ENCODE peak calls at places on chromosomes 6 and 20, in seven cellular contexts. H, I, R, A, L, U and B are unnamed samples.

GRCh38 chr6:88208736-88209135 is 42.6 kb upstream of the CNR1 start:
- DNase-seq in H (no peak), I (no peak), R (peak; percentile 11), A (no peak), L (no peak), U (no peak), B (no peak)

GRCh38 chr6:83424392-83425018 is 6.3 kb downstream of the ME1 start:
- DNase-seq in H (no peak), I (no peak), R (no peak), A (no peak), L (no peak), U (no peak), B (no peak)

GRCh38 chr6:49366539-49366938 is 96.5 kb downstream of the MMUT start:
- DNase-seq in H (no peak), I (no peak), R (no peak), A (no peak), L (no peak), U (no peak), B (no peak)

GRCh38 chr20:20410678-20411077 is 42.8 kb downstream of the INSM1 start:
- DNase-seq in H (no peak), I (peak; percentile 14), R (no peak), A (no peak), L (peak; percentile 52), U (no peak), B (no peak)

GRCh38 chr20:7302256-7302655 is 534.8 kb downstream of the BMP2 start:
- DNase-seq in H (no peak), I (no peak), R (no peak), A (no peak), L (no peak), U (no peak), B (no peak)

GRCh38 chr20:59217794-59218193 is 54.2 kb downstream of the ZNF831 start:
- DNase-seq in H (no peak), I (no peak), R (no peak), A (no peak), L (no peak), U (no peak), B (no peak)

GRCh38 chr20:38809942-38810341 is 4.4 kb downstream of the PPP1R16B start:
- DNase-seq in H (no peak), I (no peak), R (no peak), A (no peak), L (no peak), U (no peak), B (no peak)

GRCh38 chr20:11051146-11051545 is 377.3 kb upstream of the JAG1 start:
- DNase-seq in H (no peak), I (no peak), R (no peak), A (no peak), L (no peak), U (no peak), B (no peak)

GRCh38 chr6:19812512-19813119 is 24.6 kb upstream of the ID4 start:
- DNase-seq in H (no peak), I (peak; percentile 39), R (peak; percentile 61), A (no peak), L (peak; percentile 31), U (peak; percentile 13), B (no peak)

GRCh38 chr6:112148103-112148502 is 60.7 kb downstream of the FAM229B start:
- DNase-seq in H (no peak), I (no peak), R (no peak), A (no peak), L (no peak), U (no peak), B (no peak)

GRCh38 chr20:49938173-49939163 is 2.3 kb downstream of the RNF114 start:
- DNase-seq in H (no peak), I (peak; percentile 55), R (peak; percentile 79), A (no peak), L (no peak), U (no peak), B (no peak)

GRCh38 chr20:37789408-37789807 is 95.6 kb downstream of the CTNNBL1 start:
- DNase-seq in H (no peak), I (no peak), R (no peak), A (no peak), L (no peak), U (no peak), B (no peak)

GRCh38 chr20:30486103-30486478 is 771.4 kb upstream of the DEFB115 start:
- DNase-seq in H (peak; percentile 50), I (peak; percentile 7), R (no peak), A (no peak), L (peak; percentile 1), U (no peak), B (no peak)

GRCh38 chr6:111823831-111824607 is 49.2 kb downstream of the FYN start:
- DNase-seq in H (no peak), I (peak; percentile 81), R (peak; percentile 77), A (no peak), L (no peak), U (no peak), B (no peak)

GRCh38 chr20:47768016-47768953 is 17.0 kb downstream of the SULF2 start:
- DNase-seq in H (no peak), I (peak; percentile 33), R (no peak), A (no peak), L (no peak), U (no peak), B (no peak)

GRCh38 chr6:39804666-39805065 is 12.5 kb downstream of the DAAM2 start:
- DNase-seq in H (peak; percentile 53), I (peak; percentile 90), R (peak; percentile 88), A (no peak), L (no peak), U (no peak), B (peak; percentile 37)

GRCh38 chr6:93416575-93417420 is 2.6 kb downstream of the EPHA7 start:
- DNase-seq in H (no peak), I (peak; percentile 6), R (no peak), A (peak; percentile 18), L (peak; percentile 43), U (no peak), B (no peak)

GRCh38 chr6:156974897-156975296 is 197.7 kb downstream of the ARID1B start:
- DNase-seq in H (no peak), I (no peak), R (no peak), A (no peak), L (no peak), U (no peak), B (no peak)

GRCh38 chr6:96236471-96236870 is 220.7 kb downstream of the FUT9 start:
- DNase-seq in H (no peak), I (peak; percentile 87), R (no peak), A (no peak), L (no peak), U (no peak), B (no peak)

GRCh38 chr6:160426146-160426545 is 78.0 kb downstream of the SLC22A3 start:
- DNase-seq in H (no peak), I (peak; percentile 61), R (peak; percentile 11), A (no peak), L (no peak), U (no peak), B (no peak)

GRCh38 chr6:25934735-25935313 is 4.3 kb upstream of the SLC17A2 start:
- DNase-seq in H (no peak), I (no peak), R (peak; percentile 51), A (no peak), L (no peak), U (no peak), B (no peak)

GRCh38 chr20:43825635-43826034 is 89.0 kb upstream of the TOX2 start:
- DNase-seq in H (no peak), I (no peak), R (no peak), A (no peak), L (no peak), U (no peak), B (no peak)

GRCh38 chr6:160967833-160968232 is 23.7 kb upstream of the MAP3K4 start:
- DNase-seq in H (no peak), I (no peak), R (no peak), A (no peak), L (no peak), U (no peak), B (no peak)

GRCh38 chr6:1667012-1667804 is 57.5 kb downstream of the FOXC1 start:
- DNase-seq in H (no peak), I (peak; percentile 10), R (peak; percentile 27), A (no peak), L (no peak), U (no peak), B (no peak)

GRCh38 chr6:158366363-158366762 is 54.1 kb downstream of the TULP4 start:
- DNase-seq in H (no peak), I (no peak), R (no peak), A (no peak), L (no peak), U (no peak), B (no peak)

GRCh38 chr6:85364354-85364753 is 85.5 kb upstream of the NT5E start:
- DNase-seq in H (no peak), I (peak; percentile 62), R (peak; percentile 85), A (no peak), L (no peak), U (peak; percentile 18), B (peak; percentile 56)

GRCh38 chr6:33324139-33324538 is 6.6 kb upstream of the ZBTB22 start:
- DNase-seq in H (no peak), I (no peak), R (no peak), A (no peak), L (no peak), U (peak; percentile 28), B (no peak)

GRCh38 chr20:56431451-56431850 is 19.4 kb downstream of the CASS4 start:
- DNase-seq in H (no peak), I (no peak), R (no peak), A (no peak), L (no peak), U (no peak), B (no peak)

GRCh38 chr20:50762045-50762422 is 30.7 kb downstream of the PARD6B start:
- DNase-seq in H (no peak), I (no peak), R (peak; percentile 35), A (no peak), L (no peak), U (no peak), B (no peak)

GRCh38 chr20:33859157-33859695 is 48.1 kb downstream of the CHMP4B start:
- DNase-seq in H (no peak), I (no peak), R (peak; percentile 47), A (peak; percentile 83), L (no peak), U (peak; percentile 37), B (no peak)